ENCODE peak calls at places on chromosomes 5 and 9, in four cellular contexts. N is heart left ventricle, B is pancreas, H is dorsolateral prefrontal cortex. D is an unnamed sample.

GRCh38 chr5:59276886-59277514 is 616.5 kb downstream of the PDE4D start:
- DNase-seq in N (peak), B (no peak), H (no peak), D (peak)

GRCh38 chr9:117784996-117785395 is 80.8 kb downstream of the TLR4 start:
- DNase-seq in N (no peak), B (no peak), H (no peak), D (no peak)

GRCh38 chr9:35675732-35676392 is 2.1 kb downstream of the CA9 start:
- DNase-seq in N (no peak), B (peak), H (no peak), D (no peak)

GRCh38 chr9:27151693-27152397 is 42.8 kb downstream of the TEK start:
- DNase-seq in N (no peak), B (no peak), H (no peak), D (peak)

GRCh38 chr9:27717991-27718390 is 144.7 kb upstream of the C9orf72 start:
- DNase-seq in N (no peak), B (no peak), H (no peak), D (no peak)

GRCh38 chr9:93288891-93289883 is 105.2 kb downstream of the WNK2 start:
- DNase-seq in N (no peak), B (peak), H (peak), D (peak)

GRCh38 chr5:159903134-159903533 is 13.1 kb upstream of the ADRA1B start:
- DNase-seq in N (no peak), B (no peak), H (no peak), D (no peak)

GRCh38 chr5:147036691-147037245 is 158.2 kb upstream of the PPP2R2B start:
- DNase-seq in N (no peak), B (no peak), H (no peak), D (no peak)

GRCh38 chr5:149776376-149777305 is 46.5 kb downstream of the PPARGC1B start:
- DNase-seq in N (no peak), B (no peak), H (no peak), D (no peak)

GRCh38 chr5:174736777-174737176 is 12.4 kb downstream of the MSX2 start:
- DNase-seq in N (no peak), B (no peak), H (no peak), D (no peak)

GRCh38 chr9:108151161-108151586 is 661.6 kb upstream of the KLF4 start:
- DNase-seq in N (peak), B (no peak), H (no peak), D (peak)

GRCh38 chr9:137781906-137782585 is 95.5 kb upstream of the CACNA1B start:
- DNase-seq in N (no peak), B (no peak), H (no peak), D (no peak)

GRCh38 chr5:116404792-116405191 is 169.8 kb downstream of the SEMA6A start:
- DNase-seq in N (no peak), B (no peak), H (no peak), D (no peak)

GRCh38 chr5:99138911-99139310 is 210.1 kb upstream of the CHD1 start:
- DNase-seq in N (no peak), B (no peak), H (no peak), D (no peak)

GRCh38 chr5:142551242-142552067 is 134.4 kb downstream of the FGF1 start:
- DNase-seq in N (peak), B (no peak), H (no peak), D (peak)
- H3K4me3 ChIP-seq in N (peak), B (no peak), H (peak), D (peak)

GRCh38 chr5:10607666-10608442 is 44.0 kb downstream of the ANKRD33B start:
- DNase-seq in N (peak), B (no peak), H (no peak), D (peak)
- TF ChIP-seq CTCF in N (no peak), B (no peak), H (no peak), D (peak)

GRCh38 chr9:29213374-29214161 is 1640.3 kb upstream of the C9orf72 start:
- DNase-seq in N (no peak), B (peak), H (peak), D (no peak)
- H3K4me3 ChIP-seq in N (peak), B (peak), H (peak), D (peak)

GRCh38 chr9:2800385-2801179 is 43.3 kb downstream of the PUM3 start:
- DNase-seq in N (no peak), B (no peak), H (no peak), D (peak)
- TF ChIP-seq CTCF in N (peak), B (no peak), H (no peak), D (peak)

D was measured in cardiac fibroblast.